ENCODE peak calls at places on chromosomes 12 and 14, in five cellular contexts. One of them, this sample, is unnamed.

GRCh38 chr12:62933220-62933870 is 1.6 kb downstream of the PPM1H start:
- DNase-seq in NCI-H1694: no peak
- DNase-seq in Kasumi-1: no peak
- DNase-seq in LHCN-M2: no peak
- DNase-seq in heart left ventricle: peak; percentile 52
- DNase-seq in this sample: peak; percentile 45

GRCh38 chr14:68662395-68662794 is 130.5 kb downstream of the ZFP36L1 start:
- DNase-seq in LHCN-M2: peak; percentile 88
- DNase-seq in heart left ventricle: no peak
- DNase-seq in NCI-H1694: no peak
- DNase-seq in Kasumi-1: no peak
- DNase-seq in this sample: no peak

GRCh38 chr12:98456583-98457573 is 58.5 kb upstream of the TMPO start:
- DNase-seq in heart left ventricle: peak; percentile 50
- DNase-seq in LHCN-M2: peak; percentile 49
- DNase-seq in NCI-H1694: no peak
- DNase-seq in Kasumi-1: no peak
- DNase-seq in this sample: peak; percentile 18

GRCh38 chr14:100904307-100905019 is 941 bp upstream of the RTL1 start:
- DNase-seq in LHCN-M2: no peak
- DNase-seq in Kasumi-1: no peak
- DNase-seq in NCI-H1694: peak; percentile 85
- DNase-seq in heart left ventricle: no peak
- DNase-seq in this sample: no peak

GRCh38 chr14:99792551-99793212 is 531 bp upstream of the EML1 start:
- DNase-seq in NCI-H1694: no peak
- DNase-seq in LHCN-M2: no peak
- DNase-seq in Kasumi-1: no peak
- DNase-seq in heart left ventricle: peak; percentile 42
- DNase-seq in this sample: peak; percentile 41

GRCh38 chr14:100298551-100299237 is 7.5 kb downstream of the SLC25A29 start:
- DNase-seq in LHCN-M2: no peak
- DNase-seq in NCI-H1694: no peak
- DNase-seq in heart left ventricle: peak; percentile 22
- DNase-seq in Kasumi-1: no peak
- DNase-seq in this sample: no peak

GRCh38 chr14:75604979-75605825 is 26.8 kb downstream of the FLVCR2 start:
- DNase-seq in LHCN-M2: no peak
- DNase-seq in NCI-H1694: no peak
- DNase-seq in heart left ventricle: peak; percentile 50
- DNase-seq in Kasumi-1: peak; percentile 92
- DNase-seq in this sample: peak; percentile 59

GRCh38 chr14:63909984-63910383 is 57.2 kb downstream of the SYNE2 start:
- DNase-seq in LHCN-M2: no peak
- DNase-seq in heart left ventricle: no peak
- DNase-seq in Kasumi-1: no peak
- DNase-seq in NCI-H1694: no peak
- DNase-seq in this sample: no peak

GRCh38 chr14:32473476-32473875 is 144.4 kb downstream of the AKAP6 start:
- DNase-seq in heart left ventricle: peak; percentile 60
- DNase-seq in NCI-H1694: peak; percentile 10
- DNase-seq in LHCN-M2: peak; percentile 54
- DNase-seq in Kasumi-1: no peak
- DNase-seq in this sample: peak; percentile 33

GRCh38 chr12:25958254-25959068 is at the start of gene RASSF8:
- DNase-seq in NCI-H1694: no peak
- DNase-seq in LHCN-M2: peak; percentile 67
- DNase-seq in Kasumi-1: peak; percentile 12
- DNase-seq in heart left ventricle: peak; percentile 88
- DNase-seq in this sample: peak; percentile 83

GRCh38 chr14:100670017-100670974 is 56.4 kb upstream of the DLK1 start:
- DNase-seq in NCI-H1694: no peak
- DNase-seq in heart left ventricle: no peak
- DNase-seq in LHCN-M2: no peak
- DNase-seq in Kasumi-1: peak; percentile 24
- DNase-seq in this sample: no peak

GRCh38 chr12:3020399-3020798 is 56.8 kb upstream of the TSPAN9 start:
- DNase-seq in heart left ventricle: peak; percentile 12
- DNase-seq in Kasumi-1: no peak
- DNase-seq in NCI-H1694: no peak
- DNase-seq in LHCN-M2: no peak
- DNase-seq in this sample: no peak

GRCh38 chr12:89135976-89136634 is 216.2 kb downstream of the DUSP6 start:
- DNase-seq in NCI-H1694: no peak
- DNase-seq in Kasumi-1: peak; percentile 76
- DNase-seq in heart left ventricle: no peak
- DNase-seq in LHCN-M2: peak; percentile 67
- DNase-seq in this sample: no peak